ENCODE peak calls at places on chromosomes 4 and X, in four cellular contexts. O, Q, N and L are unnamed samples.

GRCh38 chrX:154398668-154399526 is 720 bp downstream of the RPL10 start:
- DNase-seq in O (peak), Q (no peak), N (peak), L (no peak)

GRCh38 chr4:27947320-27947719 is 1086.7 kb downstream of the STIM2 start:
- DNase-seq in O (no peak), Q (no peak), N (no peak), L (no peak)

GRCh38 chr4:15451866-15452765 is 17.6 kb upstream of the CC2D2A start:
- DNase-seq in O (no peak), Q (no peak), N (no peak), L (no peak)

GRCh38 chr4:122898370-122899150 is 23.8 kb downstream of the NUDT6 start:
- DNase-seq in O (no peak), Q (no peak), N (no peak), L (no peak)

GRCh38 chr4:106671711-106672110 is 303.1 kb upstream of the GIMD1 start:
- DNase-seq in O (no peak), Q (no peak), N (no peak), L (no peak)

GRCh38 chr4:7147661-7148310 is 44.6 kb upstream of the SORCS2 start:
- DNase-seq in O (no peak), Q (no peak), N (no peak), L (no peak)

GRCh38 chr4:136121431-136121830 is 1410.9 kb downstream of the PCDH18 start:
- DNase-seq in O (no peak), Q (no peak), N (no peak), L (no peak)

GRCh38 chr4:53644607-53645006 is 53.3 kb upstream of the LNX1 start:
- DNase-seq in O (no peak), Q (no peak), N (no peak), L (no peak)

GRCh38 chr4:20490734-20491133 is 209.5 kb upstream of the PACRGL start:
- DNase-seq in O (no peak), Q (no peak), N (no peak), L (no peak)

GRCh38 chrX:39453847-39454645 is 643.7 kb downstream of the BCOR start:
- DNase-seq in O (no peak), Q (no peak), N (no peak), L (no peak)

GRCh38 chr4:169716677-169717076 is 41.1 kb downstream of the HPF1 start:
- DNase-seq in O (no peak), Q (no peak), N (no peak), L (no peak)

GRCh38 chrX:115023139-115023538 is 5.7 kb upstream of the IL13RA2 start:
- DNase-seq in O (no peak), Q (no peak), N (no peak), L (no peak)

GRCh38 chrX:53284684-53285447 is 3.5 kb upstream of the IQSEC2 start:
- DNase-seq in O (peak), Q (peak), N (peak), L (peak)

GRCh38 chr4:8254076-8254475 is 15.5 kb upstream of the HTRA3 start:
- DNase-seq in O (no peak), Q (no peak), N (no peak), L (no peak)

DNA sequence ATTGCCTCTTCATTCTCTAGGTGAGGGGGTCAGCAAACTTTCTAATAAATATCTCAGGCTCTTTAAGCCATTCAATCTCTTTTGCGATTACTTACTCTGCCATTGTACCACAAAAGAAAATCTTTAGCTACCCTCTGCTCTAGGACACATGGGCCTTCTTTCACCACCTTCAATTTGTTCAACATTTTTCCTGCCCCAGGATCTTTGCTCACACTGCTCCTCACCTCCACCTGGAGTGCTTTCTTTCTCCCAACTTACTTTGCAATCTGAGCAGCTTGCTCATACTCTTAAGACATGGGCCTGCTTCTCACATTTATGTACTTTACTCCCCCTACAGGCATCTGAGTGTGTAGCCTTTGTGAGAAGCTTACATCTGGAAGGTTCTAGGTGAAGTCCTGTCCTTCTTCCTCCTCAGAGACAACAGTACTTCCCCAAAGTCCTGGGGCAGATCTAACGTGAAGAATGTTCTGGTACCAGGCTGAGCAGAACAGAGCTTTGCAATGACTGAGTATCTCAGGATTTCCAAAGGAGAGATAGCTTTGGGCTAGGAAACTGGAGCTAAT is 55.0 kb upstream of the PRDM5 start:
- DNase-seq in O (no peak), Q (no peak), N (peak), L (no peak)
- TF ChIP-seq SRF in O (no peak), Q (no peak), N (no peak), L (no peak)

DNA sequence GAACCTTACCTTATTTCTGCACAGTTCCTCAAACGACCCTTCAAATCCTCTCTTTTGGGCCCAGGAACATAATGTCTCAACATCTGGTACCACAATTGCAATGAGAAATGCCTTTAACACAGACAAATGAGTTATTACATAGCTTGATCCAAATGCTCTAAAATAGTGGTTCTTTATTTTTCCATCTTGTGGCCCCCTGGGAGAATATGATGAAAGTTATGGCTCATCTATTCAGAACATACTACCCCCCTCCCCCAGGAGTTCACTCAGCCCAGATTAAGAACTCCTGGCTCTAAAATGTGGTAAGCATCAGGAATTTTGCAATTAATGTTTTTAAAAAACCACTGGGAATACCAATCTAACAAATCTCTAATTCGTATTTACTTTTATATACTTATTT is 23.9 kb upstream of the CENPU start:
- DNase-seq in O (no peak), Q (no peak), N (no peak), L (no peak)
- TF ChIP-seq EP300 in O (no peak), Q (no peak), N (no peak), L (no peak)

GRCh38 chr4:88660446-88661294 is 37.0 kb downstream of the NAP1L5 start:
- DNase-seq in O (no peak), Q (no peak), N (peak), L (no peak)

GRCh38 chr4:88659890-88660208 is 37.8 kb downstream of the NAP1L5 start:
- DNase-seq in O (no peak), Q (no peak), N (peak), L (no peak)

GRCh38 chr4:88659061-88659889 is 38.4 kb downstream of the NAP1L5 start:
- DNase-seq in O (peak), Q (no peak), N (peak), L (peak)

GRCh38 chr4:88661724-88662123 is 35.9 kb downstream of the NAP1L5 start:
- DNase-seq in O (no peak), Q (no peak), N (no peak), L (no peak)
- TF ChIP-seq KDM1A in O (no peak), Q (no peak), N (no peak), L (no peak)

GRCh38 chr4:79893441-79893840 is 179.6 kb downstream of the ANTXR2 start:
- DNase-seq in O (no peak), Q (no peak), N (no peak), L (no peak)
- TF ChIP-seq SRF in O (no peak), Q (no peak), N (no peak), L (no peak)

GRCh38 chr4:114019972-114020358 is 40.5 kb upstream of the ARSJ start:
- DNase-seq in O (no peak), Q (no peak), N (no peak), L (no peak)

GRCh38 chr4:114017120-114017917 is 37.9 kb upstream of the ARSJ start:
- DNase-seq in O (no peak), Q (no peak), N (no peak), L (no peak)

GRCh38 chr4:114012749-114013148 is 33.3 kb upstream of the ARSJ start:
- DNase-seq in O (no peak), Q (no peak), N (no peak), L (no peak)

GRCh38 chr4:114019276-114019971 is 40.0 kb upstream of the ARSJ start:
- DNase-seq in O (no peak), Q (no peak), N (no peak), L (no peak)

GRCh38 chr4:114015444-114015899 is 36.0 kb upstream of the ARSJ start:
- DNase-seq in O (no peak), Q (no peak), N (no peak), L (no peak)
- TF ChIP-seq EP300 in O (no peak), Q (no peak), N (no peak), L (no peak)

GRCh38 chr4:2809610-2810180 is 16.8 kb downstream of the SH3BP2 start:
- DNase-seq in O (no peak), Q (no peak), N (no peak), L (no peak)
- TF ChIP-seq KDM1A in O (no peak), Q (no peak), N (no peak), L (no peak)

GRCh38 chrX:72003811-72004750 is 93.4 kb downstream of the NHSL2 start:
- DNase-seq in O (no peak), Q (peak), N (no peak), L (no peak)
- TF ChIP-seq SRF in O (no peak), Q (no peak), N (no peak), L (no peak)

DNA sequence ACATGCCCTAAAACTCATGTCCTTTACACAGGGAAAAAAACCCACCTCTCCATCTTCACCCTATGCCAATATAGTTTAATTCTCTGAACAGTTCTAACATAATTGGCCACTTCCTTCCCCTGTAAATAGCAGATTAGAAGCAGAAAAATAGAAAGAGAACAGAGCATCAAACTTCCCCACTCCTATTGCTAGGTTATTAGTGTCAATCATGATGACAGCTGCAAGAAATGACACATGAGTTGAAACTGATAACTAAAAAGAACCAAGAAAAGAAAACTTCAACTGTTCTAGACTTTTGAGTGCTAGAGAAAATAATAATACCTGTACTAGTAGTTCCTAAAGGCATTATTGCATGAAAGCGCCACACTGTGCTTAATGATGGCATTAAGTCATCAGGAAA is 284.5 kb upstream of the TRPC5 start:
- DNase-seq in O (no peak), Q (no peak), N (no peak), L (no peak)
- TF ChIP-seq EP300 in O (no peak), Q (no peak), N (no peak), L (no peak)

DNA sequence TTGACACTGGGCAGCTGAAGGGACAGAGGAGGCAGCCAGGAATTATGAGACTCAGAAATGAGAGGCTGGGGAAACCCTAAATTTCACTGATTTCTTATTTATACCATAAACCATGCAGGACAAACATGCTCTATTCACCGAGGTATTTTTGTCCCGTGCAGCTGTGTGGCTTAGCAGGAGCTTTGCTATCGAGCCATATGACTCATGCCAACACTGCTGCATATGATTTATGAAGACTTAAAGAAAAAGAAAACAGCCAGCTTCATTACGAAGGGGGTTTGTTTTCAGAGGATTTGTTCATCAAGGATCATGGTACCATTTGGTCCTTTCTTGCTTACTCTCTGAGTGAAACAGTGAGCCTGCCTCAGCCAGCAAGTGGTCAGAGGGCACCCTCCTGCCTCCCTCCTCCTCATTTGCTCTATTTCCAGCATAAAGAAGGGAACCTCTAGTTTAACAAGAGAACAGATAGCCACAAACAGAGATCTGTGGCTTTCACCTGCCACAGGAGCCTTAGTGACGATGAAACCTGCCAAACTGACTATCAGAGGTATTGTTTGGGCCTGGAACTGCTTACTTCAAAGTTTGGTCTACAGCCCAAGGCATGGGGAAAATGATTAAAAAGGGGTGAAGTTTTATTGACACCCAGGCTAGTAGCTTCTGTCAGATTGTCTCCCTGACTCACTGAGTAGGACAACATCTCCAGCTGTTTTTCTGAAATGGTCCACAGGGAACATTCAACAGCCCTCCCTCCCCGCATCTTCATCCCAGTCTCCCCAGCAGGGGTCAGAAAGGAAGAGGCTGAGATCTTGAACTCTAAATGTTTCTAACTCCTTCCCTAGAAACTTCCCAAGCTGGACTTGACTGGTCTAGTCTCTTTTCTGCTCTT is 80.1 kb upstream of the MAML3 start:
- DNase-seq in O (no peak), Q (no peak), N (no peak), L (no peak)
- TF ChIP-seq KDM1A in O (no peak), Q (no peak), N (no peak), L (no peak)

GRCh38 chrX:54597728-54598127 is 67.7 kb downstream of the GNL3L start:
- DNase-seq in O (no peak), Q (no peak), N (no peak), L (no peak)

GRCh38 chrX:54602563-54602962 is 72.5 kb downstream of the GNL3L start:
- DNase-seq in O (no peak), Q (no peak), N (no peak), L (no peak)
- TF ChIP-seq SRF in O (no peak), Q (no peak), N (no peak), L (no peak)